ENCODE peak calls at places on chromosomes 3 and 15, in six cellular contexts. S, X, O, R, P and J are unnamed samples.

GRCh38 chr3:60424942-60425341 is 826.3 kb downstream of the FHIT start:
- DNase-seq in X (no peak), P (no peak), O (no peak), R (no peak), S (no peak), J (no peak)

GRCh38 chr3:124504332-124505059 is 225.8 kb upstream of the UMPS start:
- DNase-seq in O (no peak), X (peak; percentile 46), P (no peak), S (no peak), R (peak; percentile 21), J (no peak)

GRCh38 chr3:161310649-161311423 is 60.5 kb downstream of the SPTSSB start:
- DNase-seq in O (no peak), P (no peak), X (no peak), S (peak; percentile 42), R (no peak), J (no peak)

GRCh38 chr15:26891448-26891881 is 24.6 kb downstream of the GABRA5 start:
- DNase-seq in R (peak; percentile 68), O (peak; percentile 29), S (no peak), X (peak; percentile 83), P (no peak), J (peak; percentile 31)

GRCh38 chr3:170128259-170128976 is 53.1 kb downstream of the PHC3 start:
- DNase-seq in R (no peak), S (peak; percentile 14), X (no peak), P (no peak), O (no peak), J (no peak)

GRCh38 chr15:93418566-93418965 is 329.6 kb upstream of the RGMA start:
- DNase-seq in O (no peak), S (no peak), X (no peak), R (no peak), P (no peak), J (no peak)

GRCh38 chr3:110180733-110181132 is 843.4 kb upstream of the DPPA4 start:
- DNase-seq in O (no peak), R (peak; percentile 54), X (peak; percentile 49), P (peak; percentile 69), S (no peak), J (no peak)

GRCh38 chr15:69854521-69855171 is 243.1 kb downstream of the TLE3 start:
- DNase-seq in P (no peak), X (peak; percentile 86), R (peak; percentile 65), S (no peak), O (no peak), J (no peak)

GRCh38 chr3:186258968-186259367 is 103.1 kb downstream of the DGKG start:
- DNase-seq in S (no peak), O (no peak), X (no peak), R (no peak), P (no peak), J (no peak)

GRCh38 chr3:176078916-176079315 is 1118.4 kb downstream of the TBL1XR1 start:
- DNase-seq in S (no peak), R (no peak), P (no peak), X (no peak), O (no peak), J (no peak)

GRCh38 chr3:109070232-109070631 is 47.7 kb downstream of the MORC1 start:
- DNase-seq in R (no peak), S (no peak), P (no peak), O (no peak), X (no peak), J (no peak)

GRCh38 chr15:85406916-85407315 is 26.5 kb downstream of the AKAP13 start:
- DNase-seq in P (no peak), O (no peak), S (no peak), X (peak; percentile 64), R (peak; percentile 33), J (no peak)

GRCh38 chr3:24263069-24263668 is 231.5 kb downstream of the THRB start:
- DNase-seq in O (no peak), R (no peak), X (no peak), S (no peak), P (no peak), J (no peak)

GRCh38 chr3:67037615-67038014 is 39.5 kb downstream of the KBTBD8 start:
- DNase-seq in P (no peak), S (no peak), R (peak; percentile 57), O (no peak), X (no peak), J (no peak)

GRCh38 chr3:73481888-73482287 is 142.9 kb downstream of the PDZRN3 start:
- DNase-seq in X (no peak), S (no peak), O (no peak), R (no peak), P (no peak), J (no peak)

GRCh38 chr3:186986406-186986805 is 56.1 kb downstream of the ST6GAL1 start:
- DNase-seq in S (no peak), O (no peak), P (no peak), X (no peak), R (no peak), J (no peak)

GRCh38 chr15:69616558-69616957 is 163.9 kb downstream of the RPLP1 start:
- DNase-seq in O (no peak), R (no peak), S (no peak), X (no peak), P (no peak), J (no peak)

GRCh38 chr3:21835266-21835665 is 84.3 kb upstream of the ZNF385D start:
- DNase-seq in R (peak; percentile 72), O (no peak), X (peak; percentile 24), P (no peak), S (no peak), J (no peak)

GRCh38 chr15:25947336-25948080 is 84.4 kb upstream of the ATP10A start:
- DNase-seq in P (no peak), X (no peak), R (no peak), O (no peak), S (no peak), J (no peak)

GRCh38 chr15:31305375-31305774 is 21.3 kb upstream of the KLF13 start:
- DNase-seq in X (no peak), P (no peak), O (no peak), S (no peak), R (no peak), J (no peak)

GRCh38 chr3:158725348-158725966 is 6.8 kb downstream of the RARRES1 start:
- DNase-seq in O (peak; percentile 87), R (peak; percentile 99), P (peak; percentile 75), X (peak; percentile 99), S (no peak), J (no peak)

DNA sequence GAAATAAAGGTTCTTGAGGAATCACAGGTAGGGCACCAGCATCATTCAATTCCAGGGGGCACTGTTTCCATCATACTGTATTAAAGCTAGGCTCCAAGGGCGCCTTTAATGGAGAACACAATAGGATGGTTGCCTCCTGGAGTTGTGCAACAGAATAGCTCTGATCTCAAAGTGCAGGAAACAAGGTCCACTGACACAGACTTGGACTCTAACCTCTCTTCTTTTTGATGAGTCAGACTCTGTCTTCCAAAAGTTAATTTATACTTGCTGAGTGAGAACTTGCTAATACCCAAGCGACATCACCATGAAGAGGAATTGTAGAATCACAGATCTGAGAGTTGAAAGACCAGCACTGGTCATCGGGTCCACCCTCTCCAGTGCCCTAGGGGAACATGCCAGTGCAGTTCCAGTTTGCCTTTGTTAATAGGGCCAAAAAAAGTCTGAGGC is 94.4 kb upstream of the PHLDB2 start:
- DNase-seq in O (peak; percentile 56), R (peak; percentile 72), X (no peak), P (no peak), S (no peak), J (no peak)
- TF ChIP-seq CTCF in O (peak; percentile 29), R (peak; percentile 19), X (peak; percentile 10), P (no peak), S (no peak), J (no peak)

DNA sequence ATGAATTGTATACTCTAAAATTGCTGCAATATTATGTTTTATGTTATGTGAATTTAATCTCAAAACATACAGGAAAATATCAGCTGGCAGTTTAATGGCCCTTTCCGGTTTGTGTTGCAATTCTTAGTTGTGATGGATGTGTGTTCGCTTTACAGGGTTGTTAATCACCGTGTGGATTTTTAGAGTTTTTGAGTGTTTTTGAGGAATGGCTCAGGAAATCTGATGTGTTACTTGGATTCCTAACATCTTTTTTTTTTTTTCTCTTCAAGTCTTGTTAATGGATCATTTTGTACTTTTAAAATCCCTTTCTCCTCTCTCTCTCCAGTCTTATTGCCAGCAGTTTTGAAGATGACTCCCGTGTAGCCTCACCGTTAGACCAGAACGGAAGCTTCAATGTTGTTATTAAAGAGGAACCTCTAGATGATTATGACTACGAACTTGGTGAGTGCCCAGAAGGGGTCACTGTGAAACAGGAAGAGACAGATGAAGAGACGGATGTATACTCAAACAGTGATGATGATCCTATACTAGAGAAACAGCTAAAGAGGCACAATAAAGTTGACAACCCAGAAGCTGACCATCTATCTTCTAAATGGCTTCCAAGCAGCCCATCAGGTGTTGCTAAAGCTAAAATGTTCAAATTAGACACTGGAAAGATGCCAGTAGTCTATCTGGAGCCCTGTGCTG is 35.7 kb downstream of the MGA start:
- DNase-seq in S (peak; percentile 41), P (no peak), R (peak; percentile 79), O (no peak), X (peak; percentile 42), J (no peak)
- TF ChIP-seq CTCF in S (peak; percentile 41), P (no peak), R (peak; percentile 31), O (peak; percentile 16), X (peak; percentile 46), J (no peak)

DNA sequence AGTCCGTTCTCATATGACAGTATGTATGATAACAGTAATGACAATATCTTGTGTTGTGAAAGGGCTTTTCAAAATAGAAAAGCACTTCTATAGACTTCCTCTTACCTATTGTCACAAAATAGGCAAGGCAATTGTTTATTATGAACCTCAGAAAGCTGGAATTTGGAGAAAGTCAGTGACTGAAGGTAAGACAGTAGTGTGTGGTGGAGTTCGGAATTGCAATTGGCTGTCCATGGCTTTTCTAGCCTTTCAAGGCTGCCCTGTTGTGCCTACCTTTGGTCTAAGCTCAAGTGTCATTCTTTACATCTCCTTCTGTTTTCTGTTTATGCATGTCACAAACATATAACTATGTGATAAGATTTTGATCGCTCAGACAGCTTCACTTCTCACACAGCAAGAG is 219.3 kb upstream of the NR2E3 start:
- DNase-seq in O (no peak), S (no peak), R (no peak), X (no peak), P (no peak), J (no peak)
- TF ChIP-seq CTCF in O (no peak), S (no peak), R (no peak), X (peak; percentile 21), P (no peak), J (no peak)

GRCh38 chr15:36938131-36938530 is 162.2 kb downstream of the MEIS2 start:
- DNase-seq in O (no peak), X (no peak), R (no peak), P (no peak), S (no peak), J (no peak)

GRCh38 chr15:36936652-36937051 is 163.7 kb downstream of the MEIS2 start:
- DNase-seq in P (no peak), R (peak; percentile 67), S (no peak), X (peak; percentile 32), O (no peak), J (no peak)

GRCh38 chr15:36940207-36940606 is 160.1 kb downstream of the MEIS2 start:
- DNase-seq in S (no peak), O (no peak), R (no peak), P (no peak), X (no peak), J (no peak)

GRCh38 chr15:36940636-36941285 is 159.6 kb downstream of the MEIS2 start:
- DNase-seq in X (no peak), R (no peak), O (no peak), P (no peak), S (no peak), J (no peak)

DNA sequence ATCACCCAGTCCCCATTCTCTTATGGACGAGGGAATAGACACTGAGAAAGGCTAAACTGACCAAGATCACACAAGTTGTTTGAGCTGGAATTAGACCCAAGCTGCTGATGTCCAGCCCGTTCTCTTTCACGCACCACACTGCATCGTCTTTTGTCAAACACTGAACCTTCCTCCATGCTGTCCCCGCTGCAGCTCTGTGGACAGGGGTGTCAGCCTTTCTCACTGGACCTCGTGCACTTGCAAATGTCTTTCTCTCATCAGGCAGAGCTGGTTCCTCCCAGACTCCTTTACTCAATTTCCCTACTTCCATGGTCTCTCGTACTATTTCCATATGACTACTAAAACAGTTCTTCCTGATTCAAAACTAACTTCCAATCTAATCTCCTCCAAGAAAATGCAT is 161.6 kb downstream of the MEIS2 start:
- DNase-seq in R (no peak), S (no peak), O (no peak), X (no peak), P (no peak), J (no peak)
- TF ChIP-seq CTCF in R (no peak), S (no peak), O (no peak), X (no peak), P (no peak), J (no peak)